ENCODE peak calls at places on chromosomes 16 and 17, in five cellular contexts. F is H1, X is mesenchymal stem cell, H is neuronal stem cell, N is trophoblast cell. U is an unnamed sample. For H3K4me1, the result is how much of the 10 kb centered on the place peaks cover.

GRCh38 chr17:50890675-50891516 is 24.7 kb upstream of the TOB1 start:
- DNase-seq in F (no peak), X (no peak), N (peak), H (no peak), U (no peak)

GRCh38 chr16:23509763-23510153 is 536 bp downstream of the GGA2 start:
- DNase-seq in N (peak), H (peak), F (no peak), X (peak), U (no peak)

GRCh38 chr16:54780266-54780665 is 150.4 kb upstream of the IRX5 start:
- DNase-seq in H (no peak), F (no peak), N (no peak), X (no peak), U (no peak)

GRCh38 chr16:90031931-90032663 is 12.8 kb upstream of the DBNDD1 start:
- DNase-seq in F (no peak), H (no peak), X (peak), N (no peak), U (no peak)

GRCh38 chr17:31684901-31685300 is 174.1 kb downstream of the COPRS start:
- DNase-seq in X (no peak), F (no peak), H (no peak), N (no peak), U (no peak)

GRCh38 chr17:50636804-50637195 is 2.1 kb downstream of the ABCC3 start:
- DNase-seq in H (no peak), N (no peak), X (no peak), F (no peak), U (no peak)

GRCh38 chr17:21058098-21058893 is 15.5 kb upstream of the USP22 start:
- DNase-seq in H (no peak), F (no peak), N (no peak), X (peak), U (peak)

GRCh38 chr17:19757536-19758180 is 9.6 kb upstream of the ALDH3A1 start:
- DNase-seq in H (no peak), F (no peak), X (no peak), N (no peak), U (peak)

GRCh38 chr17:77092025-77092424 is 48.7 kb upstream of the SEC14L1 start:
- DNase-seq in X (no peak), F (no peak), H (no peak), N (no peak), U (no peak)

GRCh38 chr16:68365167-68365817 is 54.5 kb downstream of the PRMT7 start:
- DNase-seq in N (no peak), F (no peak), X (no peak), H (no peak), U (no peak)

GRCh38 chr17:36661688-36662087 is 60.3 kb downstream of the MRM1 start:
- DNase-seq in X (no peak), N (no peak), H (no peak), F (no peak), U (no peak)

GRCh38 chr16:12600116-12600515 is 203.6 kb downstream of the CPPED1 start:
- DNase-seq in N (no peak), F (no peak), X (no peak), H (no peak), U (peak)

GRCh38 chr16:57906385-57907316 is 64.3 kb downstream of the CNGB1 start:
- DNase-seq in H (peak), F (no peak), X (no peak), N (no peak), U (peak)

GRCh38 chr17:411416-412120 is 59.0 kb upstream of the RPH3AL start:
- DNase-seq in X (no peak), H (no peak), N (no peak), F (no peak), U (no peak)

GRCh38 chr17:18987862-18988545 is 16.6 kb downstream of the FAM83G start:
- DNase-seq in X (no peak), F (no peak), H (no peak), N (no peak), U (no peak)

GRCh38 chr17:72223816-72224215 is 103.0 kb downstream of the SOX9 start:
- DNase-seq in H (no peak), F (no peak), X (no peak), N (no peak), U (no peak)

GRCh38 chr16:2469399-2470233 is 1.5 kb upstream of the NTN3 start:
- DNase-seq in X (no peak), H (no peak), F (no peak), N (no peak), U (no peak)

GRCh38 chr16:88856122-88856827 is 472 bp downstream of the GALNS start:
- DNase-seq in X (no peak), F (no peak), H (peak), N (no peak), U (peak)

GRCh38 chr17:67050066-67050465 is 5.7 kb downstream of the CACNG1 start:
- DNase-seq in F (no peak), X (no peak), H (no peak), N (no peak), U (no peak)

GRCh38 chr17:71455219-71455618 is 665.6 kb upstream of the SOX9 start:
- DNase-seq in H (no peak), F (no peak), X (no peak), N (no peak), U (no peak)

GRCh38 chr16:55570159-55570558 is 3.7 kb downstream of the CAPNS2 start:
- DNase-seq in X (no peak), F (no peak), H (no peak), N (no peak), U (no peak)

GRCh38 chr16:76607317-76607716 is 330.1 kb downstream of the CNTNAP4 start:
- DNase-seq in X (no peak), F (no peak), N (no peak), H (no peak), U (no peak)

GRCh38 chr17:4715071-4715749 is 4.8 kb downstream of the ARRB2 start:
- DNase-seq in F (no peak), H (no peak), X (no peak), N (no peak), U (no peak)

GRCh38 chr16:28192811-28193529 is 18.8 kb downstream of the XPO6 start:
- DNase-seq in H (no peak), F (no peak), X (no peak), N (no peak), U (no peak)

GRCh38 chr17:41810659-41811548 is 845 bp downstream of the P3H4 start:
- DNase-seq in F (no peak), X (peak), H (no peak), N (no peak), U (peak)

GRCh38 chr16:1076801-1077576 is 4.4 kb downstream of the SSTR5 start:
- DNase-seq in X (no peak), F (no peak), H (no peak), N (no peak), U (no peak)

GRCh38 chr16:1079341-1079740 is 6.8 kb downstream of the SSTR5 start:
- DNase-seq in F (no peak), H (no peak), N (no peak), X (no peak), U (no peak)

GRCh38 chr16:1079786-1080525 is 7.4 kb downstream of the SSTR5 start:
- DNase-seq in F (no peak), X (no peak), N (no peak), H (no peak), U (no peak)

GRCh38 chr16:1077877-1078578 is 5.5 kb downstream of the SSTR5 start:
- DNase-seq in X (no peak), N (no peak), F (no peak), H (no peak), U (no peak)

DNA sequence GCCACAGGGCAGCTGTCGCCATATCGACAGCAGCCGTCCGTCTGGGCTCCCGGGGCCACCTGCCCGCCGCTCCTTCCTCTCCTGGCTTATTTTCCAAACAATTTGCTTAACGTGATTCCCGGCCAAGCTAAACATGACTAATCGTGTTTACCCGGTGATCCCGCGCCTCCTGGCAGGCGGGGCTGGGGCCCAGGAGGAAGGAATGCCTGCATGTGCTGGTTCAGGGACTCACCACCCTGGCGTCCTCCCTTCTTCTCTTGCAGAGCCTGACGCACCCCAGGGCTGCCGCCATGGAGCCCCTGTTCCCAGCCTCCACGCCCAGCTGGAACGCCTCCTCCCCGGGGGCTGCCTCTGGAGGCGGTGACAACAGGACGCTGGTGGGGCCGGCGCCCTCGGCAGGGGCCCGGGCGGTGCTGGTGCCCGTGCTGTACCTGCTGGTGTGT is 6.1 kb downstream of the SSTR5 start:
- DNase-seq in N (no peak), F (no peak), H (no peak), X (no peak), U (no peak)
- H3K18ac ChIP-seq in N (no peak), F (no peak), H (peak), X (no peak), U (no peak)

DNA sequence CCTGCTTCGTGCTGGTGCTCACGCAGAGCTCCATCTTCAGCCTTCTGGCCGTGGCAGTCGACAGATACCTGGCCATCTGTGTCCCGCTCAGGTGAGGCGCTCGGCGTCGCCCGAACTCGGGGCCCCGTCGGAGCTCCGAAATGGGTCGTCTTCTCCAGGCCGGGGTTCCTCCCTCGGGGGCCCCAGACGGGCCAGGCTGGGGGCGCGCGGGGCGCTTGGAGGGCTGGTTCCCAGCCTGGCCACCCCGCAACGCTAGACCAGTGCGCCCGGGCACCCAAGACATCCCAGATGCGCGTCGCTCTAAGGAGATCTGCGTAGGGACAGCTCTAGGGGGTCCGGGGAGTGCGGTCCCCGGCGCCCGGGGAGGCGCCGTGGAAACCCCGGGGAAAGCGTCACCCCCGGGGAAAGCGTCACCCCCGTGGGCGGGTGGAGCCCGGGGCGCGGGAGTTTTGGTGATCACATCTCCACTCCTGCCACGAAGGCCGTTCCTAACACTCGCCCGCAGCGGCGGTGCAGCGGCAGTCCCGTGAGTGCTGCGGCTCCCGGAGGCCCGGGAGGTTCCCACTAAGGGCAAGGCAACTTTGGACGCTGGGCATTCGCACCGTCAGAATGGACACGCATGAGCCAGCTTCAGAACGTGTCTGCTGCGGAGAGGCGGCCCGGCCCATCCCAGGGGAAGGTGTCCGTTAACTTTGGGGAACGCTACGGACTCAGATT is 721 bp downstream of the ADORA2B start:
- DNase-seq in F (no peak), X (peak), N (no peak), H (no peak), U (no peak)
- H2BK12ac ChIP-seq in F (peak), X (peak), N (peak), H (peak), U (no peak)

DNA sequence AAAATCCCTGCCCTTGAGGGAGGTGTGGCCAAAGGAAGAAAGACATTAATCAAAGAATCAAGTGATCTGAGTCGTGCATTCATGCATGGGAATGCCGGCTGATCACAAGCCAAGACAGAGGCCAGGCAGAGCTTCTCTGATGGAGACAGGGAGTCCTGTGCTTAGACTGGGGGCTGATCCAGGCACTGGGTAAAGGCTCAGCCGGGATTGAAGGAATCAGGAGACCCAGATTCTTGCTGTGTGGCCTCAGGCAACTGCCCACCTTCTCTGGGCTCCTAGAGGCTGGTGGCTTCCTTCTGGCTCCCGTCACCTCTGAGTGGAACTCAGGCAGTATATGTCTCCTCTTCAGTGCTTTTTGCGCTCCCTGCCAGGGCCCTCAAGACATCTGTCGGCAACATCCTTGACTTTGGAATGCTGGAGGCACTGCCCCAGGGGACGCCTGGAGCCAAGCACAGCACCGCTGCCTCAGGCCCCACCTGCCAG is 17.7 kb downstream of the RAI1 start:
- DNase-seq in N (peak), H (no peak), F (no peak), X (peak), U (peak)
- H3K4me1 ChIP-seq in N (under half), H (under half), F (under half), X (half or more), U (under half)

DNA sequence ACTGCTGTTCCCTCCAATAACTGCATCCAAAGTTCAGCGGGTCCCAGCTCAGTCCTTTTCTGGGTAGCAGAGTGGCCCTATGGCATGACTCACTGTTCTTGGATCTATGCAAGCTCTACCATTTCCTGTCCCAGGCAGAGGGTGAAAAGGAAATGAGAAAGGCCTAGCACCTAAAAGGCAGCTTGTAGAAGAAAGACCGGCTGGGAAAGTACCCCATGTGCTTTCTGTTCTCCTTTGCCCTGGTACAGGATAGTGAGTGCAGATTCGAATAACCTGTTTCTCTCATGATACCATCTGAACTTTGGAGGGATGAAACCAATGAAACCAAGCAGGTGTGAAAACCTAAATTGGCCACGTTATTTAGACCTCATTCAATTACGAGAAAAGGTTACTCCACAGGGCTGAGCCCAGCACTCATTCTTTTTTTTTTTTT is 12.7 kb upstream of the HASPIN start:
- DNase-seq in H (no peak), F (no peak), X (peak), N (peak), U (peak)
- H3K18ac ChIP-seq in H (no peak), F (no peak), X (no peak), N (no peak), U (no peak)

GRCh38 chr16:19872935-19873334 is 11.7 kb downstream of the GPRC5B start:
- DNase-seq in F (no peak), X (no peak), N (no peak), H (no peak), U (no peak)
- H2BK12ac ChIP-seq in F (no peak), X (no peak), N (no peak), H (no peak), U (no peak)

GRCh38 chr16:15617901-15618300 is 25.1 kb downstream of the MARF1 start:
- DNase-seq in F (no peak), X (no peak), H (no peak), N (no peak), U (no peak)
- H3K4me1 ChIP-seq in F (under half), X (under half), H (under half), N (under half), U (under half)

GRCh38 chr16:84599528-84600202 is 18.2 kb downstream of the COTL1 start:
- DNase-seq in X (peak), H (peak), N (peak), F (peak), U (peak)
- H3K18ac ChIP-seq in X (peak), H (no peak), N (no peak), F (no peak), U (no peak)

DNA sequence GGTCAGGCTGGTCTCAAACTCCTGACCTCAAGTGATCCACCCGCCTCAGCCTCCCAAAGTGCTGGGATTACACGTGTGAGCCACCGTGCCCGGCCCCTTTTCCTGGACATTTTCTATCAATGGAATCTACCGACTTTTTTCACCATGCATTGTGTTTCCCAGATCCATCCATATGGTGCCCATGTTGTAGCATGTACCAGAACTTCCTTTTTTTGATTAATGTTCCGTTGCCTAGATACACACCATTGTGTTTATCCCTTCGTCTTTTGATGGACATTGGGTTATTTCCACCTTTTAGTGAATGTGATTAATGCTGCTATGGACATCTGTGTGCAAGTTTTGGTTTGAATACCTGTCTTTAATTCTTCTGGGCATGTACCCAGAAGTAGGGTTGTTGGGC is 79.7 kb downstream of the NT5M start:
- DNase-seq in F (no peak), H (no peak), N (no peak), X (no peak), U (no peak)
- H2BK12ac ChIP-seq in F (no peak), H (no peak), N (no peak), X (no peak), U (no peak)

GRCh38 chr17:15915996-15916395 is 28.9 kb upstream of the ADORA2B start:
- DNase-seq in H (no peak), N (no peak), X (no peak), F (no peak), U (no peak)

GRCh38 chr17:15918661-15919259 is 26.2 kb upstream of the ADORA2B start:
- DNase-seq in H (no peak), F (no peak), X (no peak), N (no peak), U (no peak)

GRCh38 chr17:15917439-15918027 is 27.4 kb upstream of the ADORA2B start:
- DNase-seq in X (no peak), N (no peak), F (no peak), H (no peak), U (peak)

GRCh38 chr17:15918261-15918660 is 26.7 kb upstream of the ADORA2B start:
- DNase-seq in N (no peak), X (no peak), F (no peak), H (no peak), U (no peak)

DNA sequence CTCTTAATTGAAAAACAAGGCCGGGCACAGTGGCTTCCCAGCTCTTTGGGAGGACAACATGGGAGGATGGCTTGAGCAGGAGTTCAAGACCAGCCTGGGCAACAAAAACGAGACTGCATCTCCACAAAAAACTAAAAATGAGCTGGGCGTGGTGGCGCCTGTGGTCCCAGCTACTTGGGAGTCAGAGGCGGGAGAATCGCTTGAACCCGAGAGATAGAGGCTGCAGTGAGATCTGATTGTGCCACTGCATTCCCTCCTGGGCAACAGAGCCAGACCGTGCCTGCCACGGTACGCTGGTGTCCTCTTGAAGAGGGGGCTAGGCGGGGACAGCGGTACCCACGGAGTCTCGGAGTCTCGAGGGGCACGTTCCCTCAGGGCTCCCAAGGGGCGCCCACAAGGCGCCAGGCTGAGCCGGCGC is 27.9 kb upstream of the ADORA2B start:
- DNase-seq in H (no peak), X (no peak), F (no peak), N (no peak), U (no peak)
- H3K4me1 ChIP-seq in H (under half), X (under half), F (under half), N (under half), U (under half)

DNA sequence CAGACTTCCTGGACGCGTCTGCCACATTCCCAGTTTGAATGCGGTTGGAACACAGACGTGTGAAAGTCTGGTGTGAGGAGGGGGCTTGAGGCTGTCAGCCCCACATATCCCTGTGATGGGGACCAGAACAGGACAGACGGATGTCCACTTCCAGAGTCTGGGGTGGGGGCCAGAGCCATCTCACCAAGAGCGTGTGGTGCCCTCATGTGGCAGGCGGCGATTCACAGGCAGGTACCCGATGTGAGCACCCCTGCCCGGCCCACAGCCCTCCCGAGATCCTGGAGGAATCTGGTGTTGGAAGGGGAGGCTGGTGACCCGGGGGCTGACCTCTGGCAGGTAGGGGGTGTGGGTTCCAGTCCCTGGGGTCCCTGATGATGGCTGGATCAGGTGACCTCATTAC is 51.5 kb downstream of the ENGASE start:
- DNase-seq in N (no peak), H (no peak), F (no peak), X (no peak), U (peak)
- H3K18ac ChIP-seq in N (no peak), H (peak), F (no peak), X (no peak), U (no peak)

U was measured in H9.